ENCODE peak calls at places on chromosome 10, in four cellular contexts. H is IMR-90, Z is lower leg skin, Y is A549. R is an unnamed sample.

GRCh38 chr10:77333610-77334340 is 303.8 kb downstream of the KCNMA1 start:
- DNase-seq in H (peak), Z (no peak), Y (peak), R (no peak)

GRCh38 chr10:43355749-43356371 is 15.6 kb upstream of the FXYD4 start:
- DNase-seq in H (no peak), Z (no peak), Y (no peak), R (no peak)

GRCh38 chr10:14812271-14812670 is 25.6 kb downstream of the CDNF start:
- DNase-seq in H (peak), Z (no peak), Y (no peak), R (no peak)

GRCh38 chr10:100081075-100082001 is at the start of gene CPN1:
- DNase-seq in H (no peak), Z (no peak), Y (no peak), R (no peak)

GRCh38 chr10:60944159-60944909 is at the start of gene RHOBTB1:
- DNase-seq in H (peak), Z (peak), Y (peak), R (peak)

GRCh38 chr10:105188737-105189463 is 547.8 kb downstream of the SORCS3 start:
- DNase-seq in H (no peak), Z (no peak), Y (peak), R (no peak)

GRCh38 chr10:126191192-126191591 is 197.1 kb downstream of the ADAM12 start:
- DNase-seq in H (no peak), Z (no peak), Y (no peak), R (no peak)

GRCh38 chr10:132211246-132211645 is 24.5 kb downstream of the DPYSL4 start:
- DNase-seq in H (no peak), Z (no peak), Y (no peak), R (no peak)

GRCh38 chr10:129963831-129964501 is at the start of gene EBF3:
- DNase-seq in H (peak), Z (peak), Y (no peak), R (peak)
- TF ChIP-seq POLR2A in H (no peak), Z (no peak), Y (no peak), R (no peak)

DNA sequence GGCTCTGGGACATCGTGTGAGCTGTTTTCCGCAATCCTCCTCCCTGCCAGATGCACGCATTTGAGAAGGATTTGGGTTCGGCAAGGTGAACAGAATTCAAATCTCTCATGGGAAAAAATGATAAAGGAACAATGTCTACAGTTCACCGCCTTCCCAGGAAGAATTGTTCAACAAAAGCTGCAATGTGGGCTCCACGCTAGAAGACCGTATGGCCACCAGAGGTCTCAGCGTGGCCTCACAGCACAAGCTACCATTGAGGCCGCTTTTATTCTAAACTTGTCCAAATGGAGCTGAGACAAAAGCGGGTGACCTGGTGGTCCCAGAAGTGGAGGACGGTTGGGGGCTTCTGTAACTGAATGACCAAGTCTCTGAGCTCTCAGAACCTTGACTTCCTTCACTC is 733.1 kb downstream of the PARD3 start:
- DNase-seq in H (no peak), Z (no peak), Y (no peak), R (no peak)
- TF ChIP-seq CTCF in H (peak), Z (no peak), Y (no peak), R (no peak)

GRCh38 chr10:125159932-125160855 is at the start of gene CTBP2:
- DNase-seq in H (no peak), Z (peak), Y (peak), R (peak)
- TF ChIP-seq POLR2A in H (no peak), Z (no peak), Y (peak), R (no peak)

GRCh38 chr10:62248465-62248864 is 20.2 kb downstream of the RTKN2 start:
- DNase-seq in H (peak), Z (no peak), Y (no peak), R (no peak)
- TF ChIP-seq CTCF in H (peak), Z (no peak), Y (peak), R (peak)

DNA sequence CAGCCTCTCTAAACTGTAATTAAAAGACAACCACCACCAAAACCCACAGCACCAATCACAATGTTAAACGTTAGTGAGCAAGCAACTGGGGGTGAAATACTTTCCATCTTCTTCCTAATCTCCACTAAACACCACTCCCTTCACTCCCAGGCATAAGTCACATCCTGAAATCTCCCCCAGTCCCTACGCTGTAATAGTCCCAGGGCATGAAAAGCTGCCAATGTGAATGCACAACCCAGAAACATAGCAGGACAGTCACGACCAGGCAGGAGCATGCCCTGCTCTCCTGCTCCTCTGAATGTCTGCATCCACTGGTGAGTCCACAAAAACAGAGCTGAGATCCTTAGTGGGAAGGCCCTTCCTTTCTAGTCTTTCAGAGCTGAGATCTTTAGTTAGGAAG is 288.9 kb downstream of the PARD3 start:
- DNase-seq in H (peak), Z (no peak), Y (no peak), R (no peak)
- TF ChIP-seq POLR2A in H (peak), Z (no peak), Y (peak), R (no peak)

DNA sequence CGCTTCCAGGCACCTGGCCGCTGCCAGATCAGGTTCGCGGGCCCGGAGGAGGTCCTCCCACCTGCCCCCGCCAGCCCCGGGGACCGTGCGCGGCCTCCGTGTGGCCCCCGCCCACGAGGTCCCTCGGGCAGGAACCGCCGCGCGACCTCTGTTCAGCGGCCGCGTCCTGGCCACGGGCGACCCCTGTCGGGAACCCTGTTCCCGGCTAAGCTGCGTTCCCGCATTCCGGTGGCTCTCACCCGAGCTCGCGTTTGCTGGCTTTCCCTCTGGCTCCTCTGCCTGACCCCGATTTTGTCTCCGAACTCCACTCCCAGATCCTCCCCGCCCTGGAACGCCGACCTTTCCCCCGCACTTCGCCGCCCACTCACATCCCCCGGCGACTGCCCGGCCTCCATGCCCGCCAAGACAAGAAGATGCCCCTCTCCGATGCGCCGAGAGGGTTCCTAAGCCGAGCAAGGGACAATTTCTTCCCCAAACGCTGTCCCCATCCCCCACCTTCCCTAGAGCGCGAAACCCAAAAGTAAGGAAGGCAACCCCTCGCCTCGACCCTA is 2.3 kb downstream of the SFMBT2 start:
- DNase-seq in H (peak), Z (peak), Y (peak), R (peak)
- TF ChIP-seq CTCF in H (peak), Z (no peak), Y (peak), R (peak)

GRCh38 chr10:59175538-59176240 is 754 bp upstream of the PHYHIPL start:
- DNase-seq in H (no peak), Z (no peak), Y (peak), R (peak)
- TF ChIP-seq POLR2A in H (no peak), Z (no peak), Y (no peak), R (no peak)

GRCh38 chr10:46539596-46540411 is 16.7 kb downstream of the GPRIN2 start:
- DNase-seq in H (peak), Z (peak), Y (peak), R (no peak)

GRCh38 chr10:46540412-46541016 is 15.9 kb downstream of the GPRIN2 start:
- DNase-seq in H (no peak), Z (peak), Y (peak), R (no peak)

GRCh38 chr10:46542567-46543323 is 13.7 kb downstream of the GPRIN2 start:
- DNase-seq in H (no peak), Z (peak), Y (no peak), R (peak)

GRCh38 chr10:46541735-46542566 is 14.5 kb downstream of the GPRIN2 start:
- DNase-seq in H (no peak), Z (peak), Y (peak), R (peak)

DNA sequence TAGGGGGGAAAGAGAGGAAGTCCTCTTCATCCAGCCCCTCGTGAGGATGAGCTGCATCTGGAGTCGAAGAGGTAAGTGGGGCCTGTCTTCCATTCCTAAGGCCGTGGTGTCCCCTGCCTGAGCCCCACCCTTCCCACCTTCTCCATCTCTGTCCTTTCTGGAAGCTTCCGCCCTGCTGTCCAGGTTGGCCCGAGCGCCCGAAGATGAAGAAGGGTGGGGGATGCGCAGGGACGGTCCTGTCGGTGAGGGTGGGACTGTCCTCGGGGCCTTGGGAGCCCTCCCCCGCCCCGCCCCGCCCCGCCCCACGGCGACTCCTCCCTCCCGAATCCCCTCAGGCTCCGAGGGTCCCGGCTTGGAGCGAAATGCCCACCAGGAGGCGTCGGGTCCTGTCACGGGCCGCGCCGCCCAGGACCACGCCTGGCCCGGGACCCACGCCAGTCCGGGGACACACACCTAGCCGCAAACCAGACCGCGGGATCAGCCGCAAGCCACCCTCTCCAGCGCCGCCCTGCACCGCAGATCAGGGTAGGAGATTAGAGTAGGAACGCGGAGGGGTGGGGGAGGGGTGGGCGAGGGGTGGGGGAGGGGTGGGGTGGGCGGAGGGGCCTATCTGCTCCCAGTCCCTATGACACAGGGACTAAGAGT is 15.3 kb downstream of the GPRIN2 start:
- DNase-seq in H (no peak), Z (peak), Y (peak), R (no peak)
- TF ChIP-seq CTCF in H (no peak), Z (no peak), Y (peak), R (no peak)

R was measured in adrenal gland.